ENCODE peak calls at places on chromosomes 5 and 9, in four cellular contexts. T is DMS 273 treated with DMSO at 0.1 percent for 48 hours; O is CD8-positive, alpha-beta T cell; H is AG08396. M is an unnamed sample.

GRCh38 chr5:159459951-159460538 is 129.8 kb upstream of the IL12B start:
- DNase-seq in O (no peak), H (no peak), T (no peak), M (no peak)

GRCh38 chr5:111602817-111603445 is 90.6 kb upstream of the STARD4 start:
- DNase-seq in O (no peak), T (no peak), H (no peak), M (no peak)

GRCh38 chr9:14043491-14043890 is 270.4 kb downstream of the NFIB start:
- DNase-seq in T (no peak), H (no peak), O (no peak), M (no peak)

GRCh38 chr5:61342066-61342465 is 10.0 kb downstream of the ZSWIM6 start:
- DNase-seq in O (no peak), T (no peak), H (no peak), M (peak; percentile 47)

GRCh38 chr9:95189230-95190098 is 128.0 kb downstream of the FANCC start:
- DNase-seq in H (peak; percentile 55), O (no peak), T (no peak), M (no peak)

GRCh38 chr5:113052041-113052795 is 75.6 kb downstream of the DCP2 start:
- DNase-seq in O (no peak), H (peak; percentile 25), T (no peak), M (no peak)

GRCh38 chr5:149439899-149440655 is 61.0 kb upstream of the IL17B start:
- DNase-seq in H (no peak), O (no peak), T (peak; percentile 71), M (no peak)

GRCh38 chr9:31908158-31908890 is 476.1 kb upstream of the ACO1 start:
- DNase-seq in T (no peak), O (no peak), H (no peak), M (no peak)

GRCh38 chr5:72380491-72381274 is 60.5 kb downstream of the PTCD2 start:
- DNase-seq in H (peak; percentile 15), O (no peak), T (no peak), M (no peak)

GRCh38 chr5:140261403-140262171 is 41.3 kb downstream of the PFDN1 start:
- DNase-seq in T (no peak), O (no peak), H (peak; percentile 89), M (peak; percentile 52)

M was measured in BJ.